ENCODE peak calls at places on chromosomes 13 and 19, in seven cellular contexts. L is mammary epithelial cell, W is PC-9, C is PC-3, M is neural progenitor cell, F is fibroblast of lung, X is MM.1S. B is an unnamed sample.

GRCh38 chr19:990746-991145 is 6.6 kb downstream of the WDR18 start:
- DNase-seq in L (no peak), W (no peak), C (no peak), M (no peak), F (no peak), X (no peak), B (no peak)

GRCh38 chr13:31945202-31945978 is 86.2 kb upstream of the FRY start:
- DNase-seq in L (peak), W (peak), C (peak), M (peak), F (peak), X (no peak), B (no peak)

GRCh38 chr13:109778102-109778542 is 8.3 kb downstream of the IRS2 start:
- DNase-seq in L (peak), W (peak), C (peak), M (peak), F (no peak), X (peak), B (no peak)

GRCh38 chr19:16532440-16533273 is 9.6 kb downstream of the CHERP start:
- DNase-seq in L (no peak), W (no peak), C (no peak), M (no peak), F (no peak), X (no peak), B (no peak)

GRCh38 chr19:30008169-30008568 is 66.1 kb downstream of the URI1 start:
- DNase-seq in L (no peak), W (no peak), C (no peak), M (no peak), F (no peak), X (no peak), B (no peak)

GRCh38 chr13:114118763-114119123 is 13.7 kb downstream of the RASA3 start:
- DNase-seq in L (no peak), W (no peak), C (peak), M (no peak), F (peak), X (no peak), B (no peak)

GRCh38 chr19:32041681-32042292 is 303.6 kb upstream of the ZNF507 start:
- DNase-seq in L (peak), W (no peak), C (no peak), M (peak), F (peak), X (peak), B (peak)

GRCh38 chr19:42280761-42281174 is 11.7 kb downstream of the CIC start:
- DNase-seq in L (no peak), W (no peak), C (no peak), M (peak), F (no peak), X (no peak), B (no peak)

GRCh38 chr13:94711561-94712286 is 621 bp downstream of the SOX21 start:
- DNase-seq in L (peak), W (no peak), C (peak), M (peak), F (peak), X (no peak), B (no peak)

GRCh38 chr13:45370922-45371406 is 30.0 kb upstream of the TPT1 start:
- DNase-seq in L (no peak), W (peak), C (peak), M (peak), F (peak), X (no peak), B (no peak)

GRCh38 chr13:80235131-80235530 is 105.8 kb downstream of the SPRY2 start:
- DNase-seq in L (no peak), W (no peak), C (peak), M (no peak), F (peak), X (no peak), B (no peak)

GRCh38 chr19:14347999-14348889 is 33.0 kb upstream of the ADGRE5 start:
- DNase-seq in L (peak), W (peak), C (peak), M (peak), F (peak), X (peak), B (peak)

GRCh38 chr19:43720936-43721335 is 5.1 kb downstream of the IRGC start:
- DNase-seq in L (no peak), W (no peak), C (no peak), M (no peak), F (no peak), X (no peak), B (no peak)

GRCh38 chr19:13978306-13978705 is 26.0 kb downstream of the DCAF15 start:
- DNase-seq in L (no peak), W (no peak), C (no peak), M (peak), F (peak), X (no peak), B (no peak)

GRCh38 chr13:25584975-25585374 is 213.2 kb downstream of the ATP8A2 start:
- DNase-seq in L (no peak), W (no peak), C (no peak), M (no peak), F (peak), X (no peak), B (no peak)

GRCh38 chr19:11338569-11339253 is 746 bp downstream of the RAB3D start:
- DNase-seq in L (no peak), W (no peak), C (peak), M (no peak), F (no peak), X (no peak), B (no peak)

DNA sequence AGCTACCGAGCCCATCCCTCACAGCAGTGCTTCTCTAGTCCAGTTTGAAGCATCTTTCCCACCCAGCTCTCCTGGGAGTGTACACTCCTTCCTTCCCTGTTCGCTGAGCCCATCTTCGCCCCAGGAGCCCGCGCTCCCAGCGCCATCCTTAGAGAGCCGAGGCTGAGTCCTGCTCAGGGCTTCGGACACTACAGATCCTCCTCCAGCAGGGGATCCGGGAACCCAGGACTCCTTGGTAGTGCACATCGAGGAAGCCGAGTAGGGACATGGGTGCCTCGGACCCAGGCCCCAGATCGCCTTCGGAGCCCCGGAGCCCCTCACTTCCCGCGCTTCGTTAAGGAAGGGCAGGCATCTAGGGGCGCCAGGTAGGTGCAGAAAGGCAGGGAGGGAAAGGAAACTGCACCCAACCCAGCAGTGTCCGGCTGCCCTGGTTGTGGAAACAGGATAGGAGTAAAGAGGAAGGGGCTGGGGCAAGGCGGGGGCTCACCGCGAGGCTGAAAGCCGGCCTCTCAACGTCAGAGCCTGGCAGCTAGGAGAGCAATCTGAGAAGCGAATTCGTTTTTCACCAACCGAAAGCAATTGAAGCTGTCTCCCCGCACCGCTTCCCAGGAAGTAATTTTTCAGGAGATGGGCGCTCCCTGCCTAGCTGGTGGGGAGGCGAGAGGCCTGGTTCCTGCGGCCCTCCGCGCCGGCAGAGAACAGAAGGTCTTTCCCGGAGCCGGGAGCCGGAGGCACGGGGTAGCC is 1.0 kb downstream of the PDX1 start:
- DNase-seq in L (peak), W (no peak), C (peak), M (peak), F (peak), X (no peak), B (no peak)
- TF ChIP-seq EZH2 in L (peak), W (no peak), C (no peak), M (peak), F (peak), X (no peak), B (no peak)

GRCh38 chr19:28142258-28142657 is 1070.7 kb downstream of the UQCRFS1 start:
- DNase-seq in L (no peak), W (no peak), C (no peak), M (no peak), F (no peak), X (no peak), B (no peak)

GRCh38 chr19:28140201-28140600 is 1072.8 kb downstream of the UQCRFS1 start:
- DNase-seq in L (no peak), W (no peak), C (no peak), M (no peak), F (no peak), X (no peak), B (no peak)

GRCh38 chr19:28136796-28137195 is 1076.2 kb downstream of the UQCRFS1 start:
- DNase-seq in L (no peak), W (no peak), C (no peak), M (no peak), F (no peak), X (no peak), B (no peak)

DNA sequence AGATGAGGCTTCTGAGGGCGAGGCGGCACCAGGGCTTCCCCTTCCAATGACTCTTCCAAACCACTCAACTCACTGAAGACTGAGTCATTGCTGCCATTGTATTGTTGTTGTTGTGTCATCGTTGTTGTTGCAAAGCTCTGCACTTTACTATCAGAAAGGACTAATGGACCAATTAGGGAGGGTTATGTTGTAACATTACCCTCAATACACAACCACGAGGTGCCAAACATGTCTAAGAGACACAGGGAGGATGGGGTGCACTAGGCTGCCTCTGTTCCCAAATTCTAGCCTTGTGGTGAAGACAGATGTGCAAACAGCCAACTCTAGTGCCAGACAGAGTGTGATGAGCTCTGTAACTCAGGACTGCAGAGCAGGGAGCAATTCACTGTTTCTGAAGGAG is 1075.2 kb downstream of the UQCRFS1 start:
- DNase-seq in L (no peak), W (no peak), C (no peak), M (no peak), F (no peak), X (no peak), B (no peak)
- TF ChIP-seq EZH2 in L (no peak), W (no peak), C (no peak), M (no peak), F (no peak), X (no peak), B (no peak)

GRCh38 chr19:7730286-7731217 is 1.4 kb downstream of the CLEC4G start:
- DNase-seq in L (no peak), W (no peak), C (no peak), M (no peak), F (no peak), X (no peak), B (no peak)
- TF ChIP-seq EZH2 in L (no peak), W (no peak), C (no peak), M (peak), F (no peak), X (no peak), B (no peak)

GRCh38 chr13:107373551-107373950 is 805.6 kb upstream of the ARGLU1 start:
- DNase-seq in L (peak), W (peak), C (peak), M (peak), F (peak), X (no peak), B (no peak)

GRCh38 chr13:107375701-107376350 is 807.9 kb upstream of the ARGLU1 start:
- DNase-seq in L (no peak), W (no peak), C (no peak), M (no peak), F (no peak), X (no peak), B (no peak)

GRCh38 chr13:107379398-107380155 is 811.6 kb upstream of the ARGLU1 start:
- DNase-seq in L (no peak), W (no peak), C (no peak), M (no peak), F (no peak), X (no peak), B (no peak)

GRCh38 chr13:107374038-107374437 is 806.1 kb upstream of the ARGLU1 start:
- DNase-seq in L (no peak), W (no peak), C (no peak), M (no peak), F (no peak), X (no peak), B (no peak)

DNA sequence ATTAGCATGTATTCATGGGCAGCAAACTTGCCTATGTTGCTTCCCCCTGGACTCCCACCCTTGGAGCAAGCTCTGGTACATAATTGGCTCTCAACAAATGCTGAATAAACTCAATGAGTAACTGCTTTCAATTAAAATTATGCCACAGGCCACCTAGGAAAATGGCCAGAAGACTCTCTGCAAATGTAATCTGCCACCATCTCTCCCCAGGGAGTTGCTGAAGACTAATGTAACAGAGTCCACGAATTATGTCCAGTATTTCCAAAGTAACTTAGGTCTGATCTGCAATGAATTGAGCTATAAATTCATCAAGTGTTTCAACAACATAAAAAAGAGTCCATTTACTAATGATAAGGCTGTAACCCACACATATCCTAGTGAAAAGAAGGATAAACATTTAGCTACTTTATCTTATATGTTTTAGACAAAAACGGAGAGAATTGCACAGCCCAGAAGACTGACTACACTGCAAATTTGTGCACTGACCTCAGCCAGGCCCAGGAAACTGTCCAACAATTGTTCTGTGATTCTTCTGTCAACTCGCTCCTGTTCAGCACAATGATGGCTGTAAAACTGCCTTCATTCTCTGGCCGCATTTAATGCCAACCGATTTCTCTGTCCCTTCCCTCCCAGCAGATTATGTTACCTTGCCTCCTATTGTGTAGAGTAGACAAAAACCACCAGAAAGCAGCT is 808.6 kb upstream of the ARGLU1 start:
- DNase-seq in L (no peak), W (no peak), C (no peak), M (no peak), F (no peak), X (no peak), B (no peak)
- TF ChIP-seq EZH2 in L (no peak), W (no peak), C (no peak), M (no peak), F (no peak), X (no peak), B (no peak)

DNA sequence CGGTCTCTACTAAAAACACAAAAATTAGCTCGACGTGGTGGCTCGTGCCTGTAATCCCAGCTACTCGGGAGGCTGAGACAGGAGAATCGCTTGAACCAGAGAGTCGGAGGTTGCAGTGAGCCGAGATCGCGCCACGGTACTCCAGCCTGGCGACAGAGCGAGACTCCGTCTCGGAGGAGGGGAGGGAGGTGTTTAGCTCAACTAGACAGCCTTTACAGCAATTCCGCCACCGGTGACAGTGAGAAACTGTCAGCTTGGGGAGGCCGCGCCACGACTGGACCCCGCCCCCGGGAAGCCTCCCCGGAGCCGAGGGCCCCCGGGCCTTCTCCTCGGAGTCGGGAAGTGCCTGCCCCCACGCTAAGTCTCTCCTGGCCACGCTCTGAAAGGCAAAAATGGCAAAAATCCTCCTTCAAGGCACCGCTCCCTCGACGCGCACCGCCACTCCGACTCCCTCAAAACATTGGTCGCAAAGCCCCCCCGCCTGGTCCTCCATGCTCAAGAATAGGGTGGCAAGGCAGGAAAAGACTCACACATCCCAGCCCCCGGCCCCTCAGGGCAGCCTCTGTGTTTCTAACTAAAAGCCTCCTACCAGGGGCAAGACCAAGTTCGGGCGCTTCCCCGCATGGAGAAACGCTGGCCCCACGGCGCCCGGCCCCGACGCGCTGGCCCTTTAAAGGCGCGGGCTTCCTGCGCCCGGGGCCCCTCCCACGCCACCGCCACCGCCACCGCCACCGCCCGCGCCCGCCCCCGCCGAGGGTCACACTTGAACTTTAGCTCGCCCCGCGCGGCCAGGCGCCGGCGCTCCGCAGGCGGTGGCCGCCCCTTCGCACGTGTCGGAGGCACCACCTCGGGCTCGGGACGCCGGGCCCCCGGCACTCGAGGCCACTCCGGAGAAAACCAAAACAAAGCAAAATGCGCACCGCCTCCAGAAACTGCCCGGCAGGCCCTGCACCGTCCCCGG is 2.1 kb downstream of the FOXO1 start:
- DNase-seq in L (peak), W (peak), C (peak), M (peak), F (peak), X (peak), B (no peak)
- TF ChIP-seq EZH2 in L (no peak), W (no peak), C (no peak), M (peak), F (no peak), X (no peak), B (no peak)

GRCh38 chr19:5397804-5398692 is 57.2 kb upstream of the ZNRF4 start:
- DNase-seq in L (no peak), W (no peak), C (peak), M (peak), F (no peak), X (no peak), B (no peak)
- TF ChIP-seq EZH2 in L (no peak), W (no peak), C (no peak), M (no peak), F (no peak), X (no peak), B (no peak)

GRCh38 chr13:99956473-99957349 is 14.9 kb downstream of the ZIC5 start:
- DNase-seq in L (no peak), W (no peak), C (no peak), M (peak), F (no peak), X (no peak), B (no peak)

GRCh38 chr13:99959127-99959529 is 12.4 kb downstream of the ZIC5 start:
- DNase-seq in L (no peak), W (no peak), C (no peak), M (peak), F (no peak), X (no peak), B (no peak)

GRCh38 chr13:99960663-99961440 is 10.7 kb downstream of the ZIC5 start:
- DNase-seq in L (no peak), W (no peak), C (no peak), M (peak), F (no peak), X (no peak), B (no peak)

GRCh38 chr13:99959538-99960230 is 11.9 kb downstream of the ZIC5 start:
- DNase-seq in L (peak), W (no peak), C (no peak), M (peak), F (no peak), X (peak), B (no peak)

GRCh38 chr13:99958402-99959126 is 13.0 kb downstream of the ZIC5 start:
- DNase-seq in L (no peak), W (no peak), C (no peak), M (peak), F (no peak), X (no peak), B (no peak)
- TF ChIP-seq EZH2 in L (no peak), W (no peak), C (no peak), M (no peak), F (peak), X (no peak), B (no peak)

GRCh38 chr13:52845334-52845761 is 3.1 kb downstream of the PCDH8 start:
- DNase-seq in L (no peak), W (no peak), C (no peak), M (peak), F (no peak), X (no peak), B (no peak)

GRCh38 chr13:52847682-52848432 is 583 bp downstream of the PCDH8 start:
- DNase-seq in L (no peak), W (no peak), C (no peak), M (peak), F (no peak), X (no peak), B (no peak)

GRCh38 chr13:52846567-52847321 is 1.7 kb downstream of the PCDH8 start:
- DNase-seq in L (peak), W (no peak), C (no peak), M (peak), F (peak), X (no peak), B (no peak)

GRCh38 chr13:52847322-52847681 is 1.1 kb downstream of the PCDH8 start:
- DNase-seq in L (no peak), W (no peak), C (no peak), M (no peak), F (no peak), X (no peak), B (no peak)

DNA sequence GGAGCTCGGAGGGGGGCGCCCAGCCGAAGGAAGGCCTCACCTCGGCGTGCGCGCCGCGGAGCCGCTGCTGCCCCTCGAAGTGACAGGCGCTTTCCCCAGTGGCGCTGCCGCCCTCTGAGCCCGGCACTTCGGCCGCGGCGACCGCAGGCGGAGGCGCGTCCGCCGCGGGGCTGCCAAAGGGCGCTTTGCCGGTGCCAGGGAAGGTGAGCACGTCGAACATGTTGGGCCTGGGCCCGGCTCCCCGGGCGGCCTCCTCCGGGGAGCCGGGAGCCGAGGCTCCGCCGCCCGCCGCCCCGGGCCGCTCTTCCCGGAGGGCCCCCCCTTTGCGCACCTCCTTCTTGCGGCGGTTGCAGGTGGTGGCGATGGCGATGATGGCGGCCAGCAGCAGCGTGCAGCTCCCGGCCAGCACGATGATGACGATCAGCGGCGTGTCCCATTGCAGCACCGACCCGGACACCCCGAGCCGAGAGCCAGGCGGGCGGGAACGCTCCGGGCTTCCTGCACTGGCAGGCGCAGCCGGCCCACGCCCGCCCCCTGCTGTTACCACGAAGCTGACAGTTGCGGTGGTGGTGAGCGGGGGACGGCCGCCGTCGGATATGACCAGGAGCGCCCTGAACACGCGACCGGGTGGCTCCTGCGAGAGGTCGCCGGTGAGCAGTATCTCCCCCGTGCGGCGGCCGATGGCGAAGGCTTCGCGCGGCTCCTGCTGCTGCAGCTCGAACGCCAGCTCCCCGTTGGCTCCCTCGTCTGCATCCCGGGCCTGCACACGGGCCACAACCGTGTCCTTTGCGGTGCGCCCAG is 2.5 kb downstream of the PCDH8 start:
- DNase-seq in L (no peak), W (no peak), C (no peak), M (peak), F (peak), X (no peak), B (no peak)
- TF ChIP-seq EZH2 in L (no peak), W (no peak), C (no peak), M (peak), F (no peak), X (no peak), B (no peak)

GRCh38 chr19:57135797-57136196 is 9.2 kb downstream of the ZIM3 start:
- DNase-seq in L (no peak), W (no peak), C (no peak), M (no peak), F (no peak), X (no peak), B (no peak)
- TF ChIP-seq EZH2 in L (no peak), W (no peak), C (no peak), M (no peak), F (no peak), X (no peak), B (no peak)

B was measured in DND-41.